ENCODE peak calls at places on chromosome 18, in five cellular contexts. K is HFF-Myc, S is skeletal muscle cell, Z is psoas muscle, F is GM23248. T is an unnamed sample.

GRCh38 chr18:49788327-49788908 is 24.9 kb downstream of the ACAA2 start:
- DNase-seq in K (no peak), S (no peak), F (peak), Z (no peak), T (no peak)

GRCh38 chr18:24567199-24567598 is 106.8 kb downstream of the HRH4 start:
- DNase-seq in K (no peak), S (no peak), F (peak), Z (no peak), T (no peak)

GRCh38 chr18:31424383-31424988 is 23.1 kb upstream of the DSG3 start:
- DNase-seq in S (peak), Z (no peak), K (no peak), F (peak), T (no peak)

GRCh38 chr18:35153609-35154273 is 87.1 kb upstream of the ZNF397 start:
- DNase-seq in Z (no peak), S (no peak), F (no peak), K (no peak), T (no peak)

GRCh38 chr18:13680612-13681011 is 45.7 kb downstream of the FAM210A start:
- DNase-seq in F (no peak), Z (no peak), S (no peak), K (no peak), T (no peak)

GRCh38 chr18:11105463-11105862 is 43.9 kb downstream of the PIEZO2 start:
- DNase-seq in Z (no peak), S (no peak), F (no peak), K (no peak), T (no peak)

GRCh38 chr18:26460449-26461091 is 87.8 kb downstream of the KCTD1 start:
- DNase-seq in F (no peak), K (no peak), Z (no peak), S (no peak), T (no peak)

GRCh38 chr18:21330122-21330701 is 88.2 kb downstream of the GREB1L start:
- DNase-seq in S (peak), Z (peak), K (peak), F (peak), T (peak)

GRCh38 chr18:62377408-62377807 is 52.3 kb downstream of the TNFRSF11A start:
- DNase-seq in S (no peak), Z (no peak), F (no peak), K (no peak), T (no peak)

DNA sequence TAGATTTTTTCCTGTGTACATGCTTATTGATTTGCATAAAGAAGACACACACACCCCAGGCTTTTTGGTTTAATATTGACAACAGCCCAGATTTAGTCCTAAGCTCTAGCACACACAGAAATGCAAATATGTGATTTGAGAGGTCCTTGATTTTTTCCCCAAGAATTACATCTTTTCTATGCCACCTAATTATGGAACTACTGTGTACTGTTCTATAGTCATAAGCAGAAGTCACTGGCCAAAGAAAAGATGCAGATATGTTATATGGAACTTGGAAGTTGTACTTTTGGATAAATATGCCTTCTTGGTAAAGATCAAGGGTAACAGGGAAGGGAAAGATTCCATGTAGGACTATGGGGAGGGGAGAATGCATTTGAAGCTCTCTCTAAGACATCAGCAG is 105.6 kb downstream of the SETBP1 start:
- DNase-seq in F (no peak), Z (no peak), S (no peak), K (no peak), T (no peak)
- H3K4me3 ChIP-seq in F (peak), Z (peak), S (no peak), K (no peak), T (peak)

DNA sequence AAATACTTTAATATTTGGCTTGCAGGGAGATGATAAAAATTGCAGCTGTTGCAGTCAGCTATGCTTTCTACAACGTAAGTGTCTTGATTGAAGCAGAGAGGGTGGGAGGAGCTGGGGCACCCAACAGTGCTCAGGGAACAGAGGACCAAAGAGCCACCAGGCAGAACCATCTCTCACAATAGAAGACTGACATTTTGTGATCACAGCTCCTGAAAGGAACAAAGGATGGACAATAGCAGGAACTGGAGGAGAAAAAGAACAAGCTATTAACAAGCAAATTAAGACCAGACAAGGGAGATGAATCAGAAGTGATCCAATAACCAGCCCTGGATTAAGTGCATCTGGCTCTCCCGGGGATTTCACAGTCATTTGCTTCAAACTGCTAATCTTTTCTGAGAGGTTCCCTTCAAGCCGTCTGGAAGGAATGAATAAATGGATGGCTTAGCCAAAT is 65.7 kb upstream of the SMAD2 start:
- DNase-seq in S (no peak), F (peak), Z (no peak), K (no peak), T (no peak)
- H3K4me3 ChIP-seq in S (no peak), F (no peak), Z (no peak), K (no peak), T (no peak)

DNA sequence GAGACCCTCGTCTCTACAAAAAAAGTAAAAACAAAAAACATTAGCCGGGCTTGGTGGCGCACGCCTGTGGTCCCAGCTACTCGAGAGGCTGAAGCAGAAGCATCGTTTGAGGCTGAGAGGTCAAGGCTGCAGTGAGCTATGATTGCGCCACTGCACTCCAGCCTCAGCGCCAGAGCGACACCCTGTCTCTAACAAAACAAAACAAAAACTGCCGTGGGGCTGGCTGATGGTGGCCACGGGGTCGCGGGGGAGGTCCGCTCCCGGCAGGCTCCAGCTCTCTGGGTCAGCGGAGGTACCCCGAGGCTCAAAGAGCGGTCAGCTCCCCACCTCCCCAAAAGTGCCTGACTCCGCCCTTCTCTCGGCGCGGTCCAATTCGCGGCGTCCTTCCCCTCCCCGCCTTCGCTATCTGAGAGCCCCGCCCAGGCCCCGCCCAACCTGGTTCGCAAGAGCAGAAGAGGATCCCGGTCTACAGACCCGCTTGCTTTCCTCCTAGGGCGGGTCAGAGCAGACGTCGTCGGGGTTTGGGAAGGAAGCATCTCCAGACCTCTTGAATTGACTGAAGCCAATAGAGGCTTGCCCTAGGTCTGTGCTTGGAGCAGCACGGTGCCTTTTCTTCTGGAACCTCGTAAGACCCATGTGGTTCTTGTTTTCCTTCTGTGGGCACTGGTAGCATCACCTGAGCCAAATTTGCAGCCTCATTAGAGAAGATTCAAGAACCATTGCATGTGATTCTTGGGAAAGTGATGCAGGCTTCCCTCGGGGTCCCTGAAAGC is 7.8 kb downstream of the RAX start:
- DNase-seq in Z (no peak), F (peak), K (no peak), S (no peak), T (no peak)
- H3K4me3 ChIP-seq in Z (peak), F (peak), K (peak), S (peak), T (peak)

DNA sequence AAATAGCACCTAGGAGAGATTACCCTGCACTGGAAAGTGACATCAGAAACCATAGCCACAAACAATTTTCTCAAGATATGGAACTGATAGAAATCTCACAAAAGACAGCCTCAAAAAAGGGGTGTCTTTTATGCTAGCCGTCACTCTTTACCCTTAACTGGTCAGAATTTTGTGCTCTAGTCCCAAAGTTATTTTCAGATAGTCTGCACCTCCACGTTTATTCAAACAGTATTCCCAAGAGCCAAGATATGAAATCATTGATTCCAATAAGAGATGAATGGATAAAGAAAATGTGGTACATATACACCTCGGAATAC is 23.5 kb upstream of the PMAIP1 start:
- DNase-seq in Z (no peak), F (no peak), K (no peak), S (no peak), T (no peak)
- H3K4me3 ChIP-seq in Z (no peak), F (no peak), K (no peak), S (no peak), T (no peak)

GRCh38 chr18:79497638-79498081 is 101.9 kb downstream of the NFATC1 start:
- DNase-seq in K (no peak), F (no peak), S (no peak), Z (no peak), T (no peak)
- H3K4me3 ChIP-seq in K (no peak), F (no peak), S (no peak), Z (no peak), T (no peak)